ENCODE peak calls at places on chromosomes 2 and 18, in seven cellular contexts. J is brain microvascular endothelial cell, Q is upper lobe of right lung, H is activated B cell treated with CpG ODN at 0.5 μM for 24 hours, B is fibroblast of the aortic adventitia, D is heart right ventricle, C is fibroblast of lung. E is an unnamed sample.

GRCh38 chr2:16218651-16219050 is 278.3 kb downstream of the MYCN start:
- DNase-seq in Q (peak; percentile 60), B (no peak), C (no peak), D (no peak), H (no peak), J (no peak), E (no peak)

GRCh38 chr18:48816554-48816953 is 134.2 kb downstream of the SMAD7 start:
- DNase-seq in B (no peak), Q (no peak), H (no peak), D (no peak), C (no peak), J (no peak), E (no peak)

GRCh38 chr2:66237470-66238354 is 197.2 kb upstream of the MEIS1 start:
- DNase-seq in D (no peak), B (no peak), C (no peak), Q (no peak), H (no peak), J (no peak), E (no peak)

GRCh38 chr2:239574434-239575156 is 173.8 kb upstream of the HDAC4 start:
- DNase-seq in D (no peak), Q (peak; percentile 62), C (no peak), J (no peak), B (peak; percentile 41), H (no peak), E (no peak)

GRCh38 chr2:218465987-218466633 is 47.2 kb downstream of the VIL1 start:
- DNase-seq in C (peak; percentile 16), Q (no peak), H (no peak), D (no peak), J (no peak), B (peak; percentile 66), E (peak; percentile 15)

GRCh38 chr18:10559566-10560456 is 34.0 kb downstream of the NAPG start:
- DNase-seq in C (no peak), D (no peak), J (no peak), Q (no peak), H (peak; percentile 20), B (no peak), E (no peak)

GRCh38 chr18:48944634-48945033 is 6.1 kb downstream of the SMAD7 start:
- DNase-seq in B (peak; percentile 80), J (no peak), H (no peak), Q (peak; percentile 60), C (peak; percentile 83), D (no peak), E (no peak)

GRCh38 chr2:96359310-96359709 is 23.7 kb downstream of the NCAPH start:
- DNase-seq in D (peak; percentile 30), H (no peak), B (no peak), Q (no peak), J (no peak), C (no peak), E (no peak)

GRCh38 chr2:19835818-19836281 is 65.9 kb downstream of the TTC32 start:
- DNase-seq in C (peak; percentile 76), D (no peak), Q (no peak), H (no peak), B (peak; percentile 87), J (no peak), E (no peak)

GRCh38 chr2:159133795-159134194 is 152.7 kb downstream of the WDSUB1 start:
- DNase-seq in D (no peak), J (peak; percentile 59), Q (no peak), C (no peak), H (no peak), B (peak; percentile 81), E (peak; percentile 27)

GRCh38 chr2:26414291-26414690 is 12.6 kb downstream of the DRC1 start:
- DNase-seq in J (no peak), H (no peak), B (no peak), C (no peak), Q (no peak), D (no peak), E (no peak)

GRCh38 chr2:166314022-166314759 is 61.6 kb downstream of the SCN9A start:
- DNase-seq in D (no peak), J (peak; percentile 0), Q (no peak), H (no peak), B (peak; percentile 77), C (peak; percentile 90), E (peak; percentile 82)

GRCh38 chr2:66317268-66317899 is 117.5 kb upstream of the MEIS1 start:
- DNase-seq in D (no peak), B (no peak), Q (no peak), H (no peak), J (no peak), C (no peak), E (no peak)

GRCh38 chr18:58316400-58316942 is 272.4 kb downstream of the NEDD4L start:
- DNase-seq in J (no peak), B (no peak), Q (no peak), D (no peak), H (no peak), C (no peak), E (no peak)

GRCh38 chr18:10860937-10861336 is 288.4 kb downstream of the PIEZO2 start:
- DNase-seq in J (no peak), B (peak; percentile 3), C (no peak), H (no peak), D (no peak), Q (no peak), E (no peak)

GRCh38 chr2:196284033-196284844 is 112.9 kb upstream of the STK17B start:
- DNase-seq in H (no peak), C (peak; percentile 24), Q (no peak), B (peak; percentile 62), D (no peak), J (no peak), E (no peak)

GRCh38 chr18:54080854-54081253 is 143.6 kb downstream of the MBD2 start:
- DNase-seq in Q (no peak), B (no peak), C (no peak), D (no peak), J (no peak), H (no peak), E (no peak)

GRCh38 chr18:67876866-67877265 is 360.3 kb upstream of the DSEL start:
- DNase-seq in H (no peak), C (no peak), J (no peak), D (no peak), Q (no peak), B (no peak), E (no peak)

GRCh38 chr2:190867182-190867581 is 13.4 kb upstream of the GLS start:
- DNase-seq in Q (no peak), D (no peak), J (peak; percentile 48), H (no peak), B (peak; percentile 92), C (peak; percentile 82), E (peak; percentile 76)

GRCh38 chr18:48867978-48868377 is 82.8 kb downstream of the SMAD7 start:
- DNase-seq in Q (no peak), B (no peak), J (no peak), H (no peak), D (no peak), C (no peak), E (no peak)

GRCh38 chr18:12416108-12416729 is 8.5 kb downstream of the PRELID3A start:
- DNase-seq in H (no peak), B (no peak), J (no peak), C (no peak), Q (no peak), D (no peak), E (no peak)

GRCh38 chr2:15092691-15093090 is 460.2 kb downstream of the LRATD1 start:
- DNase-seq in B (no peak), D (no peak), H (no peak), Q (no peak), C (peak; percentile 75), J (no peak), E (no peak)

GRCh38 chr2:18413794-18414396 is 146.6 kb downstream of the RDH14 start:
- DNase-seq in Q (no peak), C (peak; percentile 89), J (peak; percentile 84), D (no peak), B (peak; percentile 92), H (no peak), E (peak; percentile 71)

GRCh38 chr2:215486973-215487372 is 51.1 kb upstream of the FN1 start:
- DNase-seq in H (no peak), B (peak; percentile 17), C (peak; percentile 14), Q (no peak), D (no peak), J (no peak), E (no peak)

GRCh38 chr18:10201226-10201625 is 253.2 kb upstream of the APCDD1 start:
- DNase-seq in D (no peak), Q (no peak), B (no peak), H (no peak), J (no peak), C (no peak), E (no peak)

GRCh38 chr2:222024934-222025890 is 273.6 kb downstream of the PAX3 start:
- DNase-seq in H (no peak), C (peak; percentile 53), B (peak; percentile 53), Q (no peak), J (no peak), D (no peak), E (peak; percentile 7)
- TF ChIP-seq CTCF in H (no peak), C (peak; percentile 58), B (peak; percentile 68), Q (peak; percentile 60), J (peak; percentile 72), D (peak; percentile 56), E (peak; percentile 81)

DNA sequence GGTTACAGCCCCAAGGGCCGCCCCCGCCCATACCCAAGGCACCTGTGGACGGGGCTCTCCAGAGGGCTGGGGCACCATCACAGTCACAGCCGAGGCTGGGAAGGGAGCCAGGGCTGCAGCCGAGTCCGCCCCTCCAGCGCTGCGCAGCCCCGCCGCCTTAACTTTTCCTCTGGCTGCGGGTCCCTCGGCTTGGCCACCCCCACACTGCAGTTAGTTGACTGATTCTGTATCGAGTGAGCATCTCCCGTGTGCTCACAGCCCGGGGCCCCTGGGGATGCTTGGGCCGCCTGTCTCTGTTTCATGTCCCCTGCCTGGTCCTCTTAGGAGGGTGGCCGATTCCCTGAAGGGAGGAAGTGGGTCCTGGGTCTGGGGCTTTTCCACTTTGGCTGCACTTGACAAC is 33.7 kb downstream of the EMILIN2 start:
- DNase-seq in H (no peak), Q (no peak), D (peak; percentile 29), J (no peak), C (no peak), B (no peak), E (no peak)
- TF ChIP-seq CTCF in H (no peak), Q (no peak), D (no peak), J (no peak), C (no peak), B (no peak), E (no peak)

GRCh38 chr2:226691265-226691664 is 108.4 kb downstream of the IRS1 start:
- DNase-seq in D (no peak), H (no peak), C (peak; percentile 58), J (no peak), B (no peak), Q (no peak), E (no peak)

GRCh38 chr2:226692521-226693126 is 107.0 kb downstream of the IRS1 start:
- DNase-seq in D (no peak), Q (no peak), H (no peak), J (no peak), C (no peak), B (no peak), E (no peak)

GRCh38 chr2:226694910-226695309 is 104.7 kb downstream of the IRS1 start:
- DNase-seq in H (no peak), C (peak; percentile 28), Q (no peak), D (no peak), J (no peak), B (no peak), E (no peak)

GRCh38 chr2:226693521-226693920 is 106.1 kb downstream of the IRS1 start:
- DNase-seq in J (no peak), D (no peak), C (no peak), Q (no peak), B (no peak), H (no peak), E (no peak)

GRCh38 chr2:226694142-226694541 is 105.5 kb downstream of the IRS1 start:
- DNase-seq in B (no peak), C (peak; percentile 22), J (no peak), Q (no peak), D (no peak), H (no peak), E (no peak)
- TF ChIP-seq CTCF in B (no peak), C (no peak), J (no peak), Q (no peak), D (no peak), H (no peak), E (no peak)

GRCh38 chr18:36411745-36412168 is 114.2 kb downstream of the FHOD3 start:
- DNase-seq in Q (no peak), B (peak; percentile 16), D (no peak), H (no peak), C (no peak), J (peak; percentile 36), E (peak; percentile 56)
- TF ChIP-seq CTCF in Q (no peak), B (peak; percentile 47), D (peak; percentile 8), H (no peak), C (peak; percentile 36), J (peak; percentile 77), E (peak; percentile 85)